ENCODE peak calls at places on chromosomes 6 and 20, in seven cellular contexts. One of them, this sample, is unnamed. For H3K36me3, the result is how much of the 10 kb centered on the place peaks cover.

GRCh38 chr6:133889557-133890301 is 816 bp downstream of the TCF21 start:
- DNase-seq in esophagus squamous epithelium: no peak
- DNase-seq in uterus: peak
- DNase-seq in HepG2: no peak
- DNase-seq in gastrocnemius medialis: no peak
- DNase-seq in sigmoid colon: no peak
- DNase-seq in endothelial cell of umbilical vein: no peak
- DNase-seq in this sample: no peak

GRCh38 chr6:44226368-44227137 is 3.2 kb downstream of the SLC29A1 start:
- DNase-seq in esophagus squamous epithelium: no peak
- DNase-seq in uterus: no peak
- DNase-seq in HepG2: no peak
- DNase-seq in gastrocnemius medialis: peak
- DNase-seq in sigmoid colon: peak
- DNase-seq in endothelial cell of umbilical vein: no peak
- DNase-seq in this sample: no peak

GRCh38 chr6:24775520-24776058 is 852 bp downstream of the GMNN start:
- DNase-seq in esophagus squamous epithelium: no peak
- DNase-seq in uterus: no peak
- DNase-seq in HepG2: peak
- DNase-seq in gastrocnemius medialis: no peak
- DNase-seq in sigmoid colon: no peak
- DNase-seq in endothelial cell of umbilical vein: no peak
- DNase-seq in this sample: no peak

GRCh38 chr6:39765508-39766065 is 26.6 kb upstream of the DAAM2 start:
- DNase-seq in esophagus squamous epithelium: no peak
- DNase-seq in uterus: no peak
- DNase-seq in HepG2: no peak
- DNase-seq in gastrocnemius medialis: no peak
- DNase-seq in sigmoid colon: no peak
- DNase-seq in endothelial cell of umbilical vein: no peak
- DNase-seq in this sample: no peak

GRCh38 chr6:16440656-16441212 is 202.3 kb downstream of the GMPR start:
- DNase-seq in esophagus squamous epithelium: no peak
- DNase-seq in uterus: no peak
- DNase-seq in HepG2: no peak
- DNase-seq in gastrocnemius medialis: peak
- DNase-seq in sigmoid colon: no peak
- DNase-seq in endothelial cell of umbilical vein: no peak
- DNase-seq in this sample: no peak

GRCh38 chr6:143159001-143159400 is 98.3 kb downstream of the AIG1 start:
- DNase-seq in esophagus squamous epithelium: no peak
- DNase-seq in uterus: no peak
- DNase-seq in HepG2: no peak
- DNase-seq in gastrocnemius medialis: no peak
- DNase-seq in sigmoid colon: no peak
- DNase-seq in endothelial cell of umbilical vein: no peak
- DNase-seq in this sample: no peak

GRCh38 chr6:132797975-132798819 is at the start of gene SLC18B1:
- DNase-seq in esophagus squamous epithelium: no peak
- DNase-seq in uterus: peak
- DNase-seq in HepG2: peak
- DNase-seq in gastrocnemius medialis: peak
- DNase-seq in sigmoid colon: peak
- DNase-seq in endothelial cell of umbilical vein: peak
- DNase-seq in this sample: no peak

GRCh38 chr6:25883991-25884390 is 9.9 kb upstream of the SLC17A3 start:
- DNase-seq in esophagus squamous epithelium: no peak
- DNase-seq in uterus: no peak
- DNase-seq in HepG2: peak
- DNase-seq in gastrocnemius medialis: peak
- DNase-seq in sigmoid colon: no peak
- DNase-seq in endothelial cell of umbilical vein: no peak
- DNase-seq in this sample: no peak

GRCh38 chr6:11763460-11764249 is 14.9 kb downstream of the ADTRP start:
- DNase-seq in esophagus squamous epithelium: no peak
- DNase-seq in uterus: no peak
- DNase-seq in HepG2: no peak
- DNase-seq in gastrocnemius medialis: no peak
- DNase-seq in sigmoid colon: no peak
- DNase-seq in endothelial cell of umbilical vein: no peak
- DNase-seq in this sample: no peak

DNA sequence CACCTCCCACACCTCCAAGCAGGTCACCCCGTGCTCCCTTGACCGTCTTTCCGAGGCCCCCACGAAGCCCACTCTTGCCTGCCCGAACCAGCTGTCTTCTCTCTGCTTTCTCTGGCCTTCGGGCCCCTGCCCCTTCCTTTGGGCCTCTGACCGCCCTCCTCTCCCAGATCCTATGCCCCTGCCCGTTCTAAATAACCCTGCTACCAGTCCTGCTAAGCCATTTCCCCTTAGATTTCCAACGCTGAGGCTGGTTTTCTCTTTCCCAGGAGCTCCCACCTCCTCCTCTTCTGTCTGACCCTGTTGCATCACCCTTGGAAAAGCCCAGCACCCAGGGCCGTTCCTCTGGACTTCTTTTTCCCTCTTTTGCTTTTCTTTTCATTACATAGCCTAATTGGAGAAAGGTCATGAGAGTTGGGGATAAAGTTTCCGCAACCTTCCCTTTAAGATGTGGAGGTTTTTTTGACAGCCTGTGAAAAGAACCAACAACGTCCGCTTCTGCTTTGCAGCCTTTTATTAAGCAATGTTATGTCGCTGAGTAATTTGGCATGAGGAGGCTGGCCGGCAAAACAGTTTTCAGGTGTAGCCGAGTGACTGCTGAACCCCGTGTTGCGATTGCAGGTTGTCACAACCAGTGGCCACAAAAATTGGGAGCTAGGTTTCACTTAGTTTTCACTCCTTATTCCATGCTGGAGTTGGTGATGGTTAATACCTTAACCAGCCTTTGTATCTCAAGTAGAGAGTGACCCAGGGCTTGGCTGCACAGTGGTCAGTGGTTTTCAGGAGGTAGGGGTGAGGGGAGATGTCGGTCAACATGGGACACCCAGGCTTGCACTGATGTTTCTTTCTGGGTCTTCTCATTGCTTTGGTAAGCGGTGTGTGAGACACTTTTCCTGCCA is 970 bp downstream of the BLTP3A start:
- DNase-seq in esophagus squamous epithelium: no peak
- DNase-seq in uterus: peak
- DNase-seq in HepG2: peak
- DNase-seq in gastrocnemius medialis: peak
- DNase-seq in sigmoid colon: peak
- DNase-seq in endothelial cell of umbilical vein: peak
- DNase-seq in this sample: no peak
- H3K27ac ChIP-seq in esophagus squamous epithelium: peak
- H3K27ac ChIP-seq in uterus: peak
- H3K27ac ChIP-seq in HepG2: peak
- H3K27ac ChIP-seq in gastrocnemius medialis: peak
- H3K27ac ChIP-seq in sigmoid colon: peak
- H3K27ac ChIP-seq in endothelial cell of umbilical vein: peak
- H3K27ac ChIP-seq in this sample: peak

GRCh38 chr6:110179406-110180227 is at the start of gene WASF1:
- DNase-seq in esophagus squamous epithelium: peak
- DNase-seq in uterus: peak
- DNase-seq in HepG2: peak
- DNase-seq in gastrocnemius medialis: peak
- DNase-seq in sigmoid colon: peak
- DNase-seq in endothelial cell of umbilical vein: peak
- DNase-seq in this sample: no peak
- TF ChIP-seq POLR2A in esophagus squamous epithelium: peak
- TF ChIP-seq POLR2A in uterus: no peak
- TF ChIP-seq POLR2A in HepG2: peak
- TF ChIP-seq POLR2A in gastrocnemius medialis: no peak
- TF ChIP-seq POLR2A in sigmoid colon: no peak
- TF ChIP-seq POLR2A in endothelial cell of umbilical vein: peak
- TF ChIP-seq POLR2A in this sample: no peak

GRCh38 chr6:33658982-33659689 is 38.0 kb downstream of the ITPR3 start:
- DNase-seq in esophagus squamous epithelium: no peak
- DNase-seq in uterus: no peak
- DNase-seq in HepG2: no peak
- DNase-seq in gastrocnemius medialis: no peak
- DNase-seq in sigmoid colon: no peak
- DNase-seq in endothelial cell of umbilical vein: no peak
- DNase-seq in this sample: no peak
- H3K36me3 ChIP-seq in esophagus squamous epithelium: half or more
- H3K36me3 ChIP-seq in uterus: under half
- H3K36me3 ChIP-seq in HepG2: under half
- H3K36me3 ChIP-seq in gastrocnemius medialis: under half
- H3K36me3 ChIP-seq in sigmoid colon: under half
- H3K36me3 ChIP-seq in endothelial cell of umbilical vein: under half
- H3K36me3 ChIP-seq in this sample: under half

DNA sequence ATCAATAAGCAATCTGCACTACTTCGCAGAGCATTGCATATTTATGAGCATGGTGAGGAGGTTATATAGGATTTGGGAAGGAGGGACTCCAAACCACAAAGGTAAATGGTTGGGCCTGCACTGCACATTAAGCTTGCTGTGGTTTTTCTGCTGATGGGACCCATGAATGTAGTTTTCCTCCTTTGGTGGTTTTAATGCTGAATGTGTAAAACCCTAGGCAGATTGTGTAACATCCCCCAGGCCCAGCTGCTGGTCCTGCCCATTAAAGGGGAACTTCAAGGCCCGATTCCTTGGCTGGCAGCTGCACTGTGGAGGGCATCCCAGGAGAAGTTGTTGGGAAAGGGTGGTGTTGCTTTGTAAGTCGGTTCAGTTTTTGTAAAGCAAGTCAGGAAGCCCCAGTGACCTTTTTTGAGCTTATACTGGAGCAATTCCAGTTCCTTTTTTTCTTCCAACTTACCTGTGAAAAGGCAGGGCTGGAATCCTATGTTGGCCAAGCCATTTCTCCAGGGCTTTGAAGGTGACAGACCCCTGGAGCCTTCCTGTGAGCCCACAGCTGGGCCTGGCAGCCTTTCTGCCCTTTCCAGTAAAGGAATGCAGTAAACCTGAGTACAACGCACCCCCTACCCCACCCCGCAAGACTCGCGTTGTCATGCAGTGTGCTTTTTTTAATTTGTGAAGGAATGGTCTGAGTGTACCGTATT is 43.1 kb upstream of the NAA20 start:
- DNase-seq in esophagus squamous epithelium: no peak
- DNase-seq in uterus: peak
- DNase-seq in HepG2: no peak
- DNase-seq in gastrocnemius medialis: peak
- DNase-seq in sigmoid colon: peak
- DNase-seq in endothelial cell of umbilical vein: peak
- DNase-seq in this sample: no peak
- H3K27ac ChIP-seq in esophagus squamous epithelium: peak
- H3K27ac ChIP-seq in uterus: peak
- H3K27ac ChIP-seq in HepG2: no peak
- H3K27ac ChIP-seq in gastrocnemius medialis: peak
- H3K27ac ChIP-seq in sigmoid colon: peak
- H3K27ac ChIP-seq in endothelial cell of umbilical vein: peak
- H3K27ac ChIP-seq in this sample: peak

DNA sequence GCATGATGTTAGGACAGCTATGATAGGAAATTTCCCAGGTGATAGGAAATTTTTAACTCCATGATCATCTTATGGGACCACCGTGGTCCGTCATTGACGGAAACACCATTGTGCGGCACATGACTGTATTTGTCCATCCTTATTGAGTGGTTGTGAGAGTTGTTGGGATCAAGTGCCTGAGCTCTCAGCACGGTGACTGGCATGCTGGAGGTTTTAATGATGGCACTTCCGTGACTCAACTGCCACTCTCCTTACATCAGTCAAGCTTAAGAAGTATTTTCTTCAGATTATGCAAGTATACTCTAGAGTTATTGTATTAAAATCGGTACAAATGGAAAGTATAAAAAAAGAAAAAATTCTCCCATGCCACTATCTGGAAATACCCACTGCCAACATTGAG is 20.7 kb downstream of the PBOV1 start:
- DNase-seq in esophagus squamous epithelium: no peak
- DNase-seq in uterus: no peak
- DNase-seq in HepG2: no peak
- DNase-seq in gastrocnemius medialis: no peak
- DNase-seq in sigmoid colon: no peak
- DNase-seq in endothelial cell of umbilical vein: no peak
- DNase-seq in this sample: no peak
- TF ChIP-seq POLR2A in esophagus squamous epithelium: no peak
- TF ChIP-seq POLR2A in uterus: no peak
- TF ChIP-seq POLR2A in HepG2: no peak
- TF ChIP-seq POLR2A in gastrocnemius medialis: no peak
- TF ChIP-seq POLR2A in sigmoid colon: no peak
- TF ChIP-seq POLR2A in endothelial cell of umbilical vein: no peak
- TF ChIP-seq POLR2A in this sample: no peak

GRCh38 chr20:2485662-2486061 is 15.1 kb upstream of the SNRPB start:
- DNase-seq in esophagus squamous epithelium: no peak
- DNase-seq in uterus: no peak
- DNase-seq in HepG2: no peak
- DNase-seq in gastrocnemius medialis: no peak
- DNase-seq in sigmoid colon: no peak
- DNase-seq in endothelial cell of umbilical vein: no peak
- DNase-seq in this sample: no peak
- H3K36me3 ChIP-seq in esophagus squamous epithelium: half or more
- H3K36me3 ChIP-seq in uterus: under half
- H3K36me3 ChIP-seq in HepG2: half or more
- H3K36me3 ChIP-seq in gastrocnemius medialis: under half
- H3K36me3 ChIP-seq in sigmoid colon: half or more
- H3K36me3 ChIP-seq in endothelial cell of umbilical vein: under half
- H3K36me3 ChIP-seq in this sample: under half

GRCh38 chr6:20119446-20119845 is 92.8 kb downstream of the MBOAT1 start:
- DNase-seq in esophagus squamous epithelium: no peak
- DNase-seq in uterus: no peak
- DNase-seq in HepG2: no peak
- DNase-seq in gastrocnemius medialis: no peak
- DNase-seq in sigmoid colon: no peak
- DNase-seq in endothelial cell of umbilical vein: no peak
- DNase-seq in this sample: no peak
- H3K27ac ChIP-seq in esophagus squamous epithelium: no peak
- H3K27ac ChIP-seq in uterus: peak
- H3K27ac ChIP-seq in HepG2: no peak
- H3K27ac ChIP-seq in gastrocnemius medialis: peak
- H3K27ac ChIP-seq in sigmoid colon: peak
- H3K27ac ChIP-seq in endothelial cell of umbilical vein: no peak
- H3K27ac ChIP-seq in this sample: no peak

GRCh38 chr20:54345817-54346216 is 129.6 kb upstream of the DOK5 start:
- DNase-seq in esophagus squamous epithelium: no peak
- DNase-seq in uterus: no peak
- DNase-seq in HepG2: no peak
- DNase-seq in gastrocnemius medialis: no peak
- DNase-seq in sigmoid colon: no peak
- DNase-seq in endothelial cell of umbilical vein: no peak
- DNase-seq in this sample: no peak

GRCh38 chr20:54346269-54346668 is 129.1 kb upstream of the DOK5 start:
- DNase-seq in esophagus squamous epithelium: no peak
- DNase-seq in uterus: no peak
- DNase-seq in HepG2: no peak
- DNase-seq in gastrocnemius medialis: no peak
- DNase-seq in sigmoid colon: no peak
- DNase-seq in endothelial cell of umbilical vein: no peak
- DNase-seq in this sample: no peak

GRCh38 chr20:54345301-54345724 is 130.1 kb upstream of the DOK5 start:
- DNase-seq in esophagus squamous epithelium: no peak
- DNase-seq in uterus: no peak
- DNase-seq in HepG2: no peak
- DNase-seq in gastrocnemius medialis: no peak
- DNase-seq in sigmoid colon: no peak
- DNase-seq in endothelial cell of umbilical vein: peak
- DNase-seq in this sample: no peak

GRCh38 chr20:54350415-54350814 is 125.0 kb upstream of the DOK5 start:
- DNase-seq in esophagus squamous epithelium: no peak
- DNase-seq in uterus: no peak
- DNase-seq in HepG2: no peak
- DNase-seq in gastrocnemius medialis: no peak
- DNase-seq in sigmoid colon: no peak
- DNase-seq in endothelial cell of umbilical vein: no peak
- DNase-seq in this sample: no peak

GRCh38 chr20:54347216-54347833 is 128.1 kb upstream of the DOK5 start:
- DNase-seq in esophagus squamous epithelium: no peak
- DNase-seq in uterus: no peak
- DNase-seq in HepG2: no peak
- DNase-seq in gastrocnemius medialis: no peak
- DNase-seq in sigmoid colon: no peak
- DNase-seq in endothelial cell of umbilical vein: no peak
- DNase-seq in this sample: no peak
- TF ChIP-seq POLR2A in esophagus squamous epithelium: no peak
- TF ChIP-seq POLR2A in uterus: no peak
- TF ChIP-seq POLR2A in HepG2: no peak
- TF ChIP-seq POLR2A in gastrocnemius medialis: no peak
- TF ChIP-seq POLR2A in sigmoid colon: no peak
- TF ChIP-seq POLR2A in endothelial cell of umbilical vein: no peak
- TF ChIP-seq POLR2A in this sample: no peak